ENCODE peak calls at places on chromosome 4, in four cellular contexts. O is thoracic aorta, D is astrocyte, Y is endodermal cell. Z is an unnamed sample. For H3K27me3 and H3K9me3, the result is how much of the 10 kb centered on the place peaks cover.

GRCh38 chr4:86596802-86597201 is 2.7 kb downstream of the PTPN13 start:
- DNase-seq in Y (no peak), O (no peak), D (no peak), Z (no peak)

GRCh38 chr4:156729416-156729815 is 242.2 kb downstream of the PDGFC start:
- DNase-seq in D (no peak), O (no peak), Y (no peak), Z (no peak)

GRCh38 chr4:20944961-20945360 is 244.7 kb downstream of the PACRGL start:
- DNase-seq in Y (no peak), O (no peak), D (no peak), Z (no peak)

GRCh38 chr4:112451831-112452230 is 64.1 kb downstream of the NEUROG2 start:
- DNase-seq in D (no peak), O (no peak), Y (no peak), Z (no peak)

GRCh38 chr4:76420901-76421581 is at the start of gene CCDC158:
- DNase-seq in O (no peak), D (no peak), Y (no peak), Z (no peak)

GRCh38 chr4:88215351-88215750 is 56.9 kb upstream of the ABCG2 start:
- DNase-seq in O (no peak), Y (no peak), D (no peak), Z (no peak)

GRCh38 chr4:74758521-74758920 is 35.8 kb downstream of the BTC start:
- DNase-seq in D (no peak), O (no peak), Y (no peak), Z (no peak)

GRCh38 chr4:55346851-55347255 is 811 bp downstream of the SRD5A3 start:
- DNase-seq in O (no peak), Y (no peak), D (no peak), Z (no peak)

DNA sequence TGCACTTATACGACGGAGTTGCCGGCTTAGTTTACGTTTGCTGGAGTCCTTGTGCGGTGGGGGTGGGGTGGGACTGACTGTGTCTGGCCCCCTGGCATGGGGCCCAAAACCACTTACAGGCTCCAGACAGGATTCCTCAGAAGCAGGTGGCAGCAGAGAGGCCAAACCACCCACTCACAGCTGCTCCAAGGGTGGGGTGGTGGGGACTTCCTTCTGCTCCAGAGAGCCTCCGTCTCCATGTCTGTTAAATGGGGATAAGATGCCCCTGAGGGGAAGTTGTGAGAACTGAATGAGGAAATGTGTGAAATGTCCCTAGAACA is 36.7 kb downstream of the PSAPL1 start:
- DNase-seq in O (no peak), Y (peak), D (peak), Z (peak)
- TF ChIP-seq CTCF in O (no peak), Y (no peak), D (no peak), Z (no peak)

GRCh38 chr4:5018096-5018495 is 1.2 kb downstream of the CYTL1 start:
- DNase-seq in D (no peak), O (no peak), Y (no peak), Z (no peak)

GRCh38 chr4:5019796-5020195 is 538 bp upstream of the CYTL1 start:
- DNase-seq in O (no peak), D (no peak), Y (no peak), Z (no peak)

GRCh38 chr4:5019274-5019673 is at the start of gene CYTL1:
- DNase-seq in D (no peak), Y (peak), O (no peak), Z (no peak)

GRCh38 chr4:5020341-5020740 is 1.1 kb upstream of the CYTL1 start:
- DNase-seq in D (no peak), Y (no peak), O (no peak), Z (no peak)

GRCh38 chr4:5018603-5019002 is 655 bp downstream of the CYTL1 start:
- DNase-seq in Y (peak), O (no peak), D (no peak), Z (no peak)
- H3K27me3 ChIP-seq in Y (under half), O (under half), D (under half), Z (under half)

GRCh38 chr4:844752-845232 is 18.9 kb upstream of the CPLX1 start:
- DNase-seq in Y (no peak), O (no peak), D (no peak), Z (no peak)
- H3K9me3 ChIP-seq in Y (under half), O (under half), D (under half), Z (under half)

GRCh38 chr4:121199742-121200561 is 35.8 kb upstream of the TNIP3 start:
- DNase-seq in D (no peak), O (no peak), Y (no peak), Z (no peak)
- TF ChIP-seq CTCF in D (no peak), O (no peak), Y (peak), Z (no peak)

GRCh38 chr4:1515763-1516162 is 109.5 kb upstream of the NKX1-1 start:
- DNase-seq in Y (no peak), O (no peak), D (no peak), Z (no peak)

GRCh38 chr4:1515156-1515555 is 108.9 kb upstream of the NKX1-1 start:
- DNase-seq in O (no peak), D (no peak), Y (no peak), Z (no peak)

GRCh38 chr4:1517592-1518411 is 111.6 kb upstream of the NKX1-1 start:
- DNase-seq in D (no peak), Y (no peak), O (no peak), Z (no peak)

GRCh38 chr4:1516881-1517480 is 110.7 kb upstream of the NKX1-1 start:
- DNase-seq in O (no peak), D (no peak), Y (no peak), Z (no peak)

GRCh38 chr4:1516261-1516660 is 110.0 kb upstream of the NKX1-1 start:
- DNase-seq in O (no peak), D (no peak), Y (no peak), Z (no peak)
- H3K27me3 ChIP-seq in O (under half), D (under half), Y (under half), Z (under half)

DNA sequence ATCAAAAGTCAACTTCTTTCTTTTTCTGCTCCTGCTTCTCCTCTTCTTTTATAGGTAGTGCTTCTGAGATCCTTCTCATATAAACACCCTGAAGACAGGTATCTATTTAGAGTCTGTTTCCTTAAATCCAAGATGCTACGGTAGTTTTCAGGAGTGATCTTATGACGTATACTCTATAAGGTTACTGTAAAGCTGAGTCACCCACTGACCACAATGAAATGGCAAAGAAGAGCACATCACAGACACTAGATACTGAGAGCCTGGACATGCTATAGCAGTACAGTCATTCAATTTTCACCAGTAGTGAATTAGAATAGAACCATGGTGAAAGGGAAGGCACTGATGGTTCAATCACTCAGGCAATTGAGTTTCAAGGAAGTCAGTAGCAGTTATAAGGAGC is 412.5 kb downstream of the ADAM29 start:
- DNase-seq in D (peak), O (no peak), Y (no peak), Z (peak)
- H3K9me3 ChIP-seq in D (under half), O (under half), Y (under half), Z (under half)

GRCh38 chr4:70544279-70544870 is 26.0 kb downstream of the AMTN start:
- DNase-seq in O (no peak), D (no peak), Y (peak), Z (no peak)
- TF ChIP-seq CTCF in O (no peak), D (peak), Y (peak), Z (peak)

DNA sequence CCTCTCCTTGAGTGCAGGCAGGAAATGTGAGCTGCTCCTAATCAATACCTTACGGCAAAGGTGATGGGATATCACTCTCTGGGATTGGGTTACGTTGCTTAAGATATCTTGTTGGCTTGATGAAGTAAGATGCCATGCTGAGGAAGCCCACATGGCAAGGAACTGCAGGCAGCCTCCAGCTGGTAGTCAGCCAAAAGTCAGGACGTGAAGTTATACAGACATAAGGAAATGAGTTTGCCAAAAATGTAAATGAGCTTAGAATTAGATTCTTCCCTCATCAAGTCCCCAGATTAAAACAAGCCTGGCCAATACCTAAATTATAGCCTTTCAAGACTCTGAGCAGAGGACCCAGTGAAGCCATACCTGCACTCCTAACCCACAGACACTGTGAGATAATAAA is 155.0 kb downstream of the QDPR start:
- DNase-seq in Y (no peak), D (no peak), O (no peak), Z (no peak)
- H3K27me3 ChIP-seq in Y (under half), D (under half), O (under half), Z (under half)